ENCODE peak calls at places on chromosomes 13 and 19, in seven cellular contexts. A, C, S, L, U, R and Q are unnamed samples.
A peak's percentile ranks its signal among the peaks of the same experiment; 100 is the strongest.

GRCh38 chr13:48731957-48732569 is 78.3 kb downstream of the CYSLTR2 start:
- DNase-seq in S (peak; percentile 23), L (peak; percentile 29), A (no peak), C (no peak), R (peak; percentile 43), U (peak; percentile 29), Q (peak; percentile 59)

GRCh38 chr19:15288146-15288963 is 44.0 kb downstream of the BRD4 start:
- DNase-seq in S (no peak), L (no peak), R (no peak), A (peak; percentile 72), U (no peak), C (no peak), Q (no peak)

GRCh38 chr19:15265849-15266248 is 33.6 kb upstream of the EPHX3 start:
- DNase-seq in U (peak; percentile 82), A (peak; percentile 98), L (no peak), C (peak; percentile 91), R (no peak), S (no peak), Q (no peak)

GRCh38 chr19:660793-661426 is 2.1 kb downstream of the RNF126 start:
- DNase-seq in C (no peak), A (no peak), S (no peak), U (no peak), R (no peak), L (no peak), Q (no peak)

GRCh38 chr13:92175330-92175729 is 776.9 kb downstream of the GPC5 start:
- DNase-seq in C (no peak), L (no peak), U (peak; percentile 15), S (no peak), R (peak; percentile 21), A (no peak), Q (peak; percentile 10)

GRCh38 chr13:108326318-108326717 is 56.8 kb downstream of the TNFSF13B start:
- DNase-seq in L (no peak), C (no peak), U (no peak), A (no peak), S (no peak), R (peak; percentile 14), Q (peak; percentile 26)

GRCh38 chr13:23558675-23559536 is 11.3 kb upstream of the TNFRSF19 start:
- DNase-seq in R (no peak), S (no peak), C (peak; percentile 76), L (no peak), A (no peak), U (peak; percentile 50), Q (no peak)

GRCh38 chr19:2693492-2693891 is 9.0 kb downstream of the GNG7 start:
- DNase-seq in R (no peak), A (no peak), L (no peak), U (no peak), S (no peak), C (no peak), Q (no peak)

GRCh38 chr13:50779443-50780200 is 63.9 kb downstream of the DLEU7 start:
- DNase-seq in A (no peak), L (no peak), S (no peak), C (no peak), U (no peak), R (no peak), Q (no peak)

GRCh38 chr13:100636004-100636403 is 38.6 kb downstream of the TMTC4 start:
- DNase-seq in L (no peak), S (no peak), A (no peak), R (no peak), U (no peak), C (no peak), Q (no peak)

GRCh38 chr19:7781157-7781556 is 18.1 kb downstream of the CLEC4M start:
- DNase-seq in A (peak; percentile 3), C (no peak), L (no peak), S (no peak), R (no peak), U (no peak), Q (no peak)

GRCh38 chr19:17450264-17451075 is 2.0 kb upstream of the TMEM221 start:
- DNase-seq in R (peak; percentile 52), S (no peak), U (no peak), C (no peak), A (no peak), L (no peak), Q (peak; percentile 30)

GRCh38 chr19:18856385-18857126 is 24.8 kb downstream of the UPF1 start:
- DNase-seq in L (no peak), R (no peak), C (no peak), U (no peak), S (no peak), A (no peak), Q (no peak)

GRCh38 chr13:41271456-41272285 is 8.3 kb upstream of the MTRF1 start:
- DNase-seq in C (no peak), A (no peak), L (no peak), U (no peak), R (no peak), S (no peak), Q (no peak)

GRCh38 chr19:7391218-7391670 is 42.5 kb downstream of the ARHGEF18 start:
- DNase-seq in L (no peak), S (no peak), R (no peak), C (no peak), A (no peak), U (no peak), Q (no peak)

GRCh38 chr19:13315495-13315894 is 165.3 kb downstream of the IER2 start:
- DNase-seq in R (no peak), A (no peak), U (no peak), C (no peak), S (no peak), L (no peak), Q (no peak)

GRCh38 chr13:82330499-82330898 is 1551.8 kb downstream of the SLITRK1 start:
- DNase-seq in U (no peak), S (no peak), R (peak; percentile 3), A (no peak), C (no peak), L (no peak), Q (peak; percentile 5)

GRCh38 chr13:38684714-38685113 is 2.2 kb upstream of the FREM2 start:
- DNase-seq in S (no peak), R (no peak), L (no peak), C (no peak), U (no peak), A (no peak), Q (no peak)

GRCh38 chr13:89287381-89287780 is 1616.2 kb downstream of the SLITRK5 start:
- DNase-seq in L (no peak), R (no peak), C (no peak), A (no peak), U (no peak), S (no peak), Q (no peak)

GRCh38 chr19:33208904-33209843 is 15.0 kb downstream of the LRP3 start:
- DNase-seq in A (no peak), S (no peak), R (no peak), L (no peak), C (no peak), U (no peak), Q (no peak)

GRCh38 chr13:111027481-111028439 is 87.3 kb upstream of the ARHGEF7 start:
- DNase-seq in R (no peak), S (no peak), L (no peak), U (no peak), C (no peak), A (no peak), Q (no peak)

GRCh38 chr13:106118050-106118449 is 417.4 kb downstream of the EFNB2 start:
- DNase-seq in S (no peak), L (no peak), R (no peak), A (no peak), U (no peak), C (no peak), Q (no peak)

GRCh38 chr13:27712421-27712820 is 79.9 kb upstream of the GSX1 start:
- DNase-seq in S (no peak), C (no peak), A (no peak), U (peak; percentile 25), L (no peak), R (peak; percentile 17), Q (no peak)

GRCh38 chr19:12676928-12677327 is 4.8 kb downstream of the DHPS start:
- DNase-seq in S (no peak), C (no peak), R (no peak), A (no peak), L (no peak), U (no peak), Q (no peak)

GRCh38 chr19:13652810-13653590 is 111.3 kb upstream of the MRI1 start:
- DNase-seq in R (no peak), L (no peak), S (no peak), U (no peak), A (no peak), C (no peak), Q (no peak)

GRCh38 chr19:35268546-35269424 is at the start of gene USF2:
- DNase-seq in S (peak; percentile 54), A (peak; percentile 84), L (no peak), C (no peak), R (peak; percentile 86), U (peak; percentile 53), Q (peak; percentile 83)

GRCh38 chr19:29834991-29835390 is 23.2 kb downstream of the CCNE1 start:
- DNase-seq in S (no peak), C (no peak), U (no peak), R (no peak), L (no peak), A (no peak), Q (no peak)
- TF ChIP-seq CTCF in S (no peak), C (no peak), U (no peak), R (no peak), L (no peak), A (no peak), Q (no peak)

GRCh38 chr13:30551194-30551593 is 66.5 kb upstream of the USPL1 start:
- DNase-seq in C (peak; percentile 7), U (no peak), L (no peak), R (peak; percentile 49), S (no peak), A (no peak), Q (peak; percentile 45)
- TF ChIP-seq CTCF in C (peak; percentile 43), U (no peak), L (peak; percentile 33), R (peak; percentile 33), S (peak; percentile 22), A (no peak), Q (peak; percentile 23)

DNA sequence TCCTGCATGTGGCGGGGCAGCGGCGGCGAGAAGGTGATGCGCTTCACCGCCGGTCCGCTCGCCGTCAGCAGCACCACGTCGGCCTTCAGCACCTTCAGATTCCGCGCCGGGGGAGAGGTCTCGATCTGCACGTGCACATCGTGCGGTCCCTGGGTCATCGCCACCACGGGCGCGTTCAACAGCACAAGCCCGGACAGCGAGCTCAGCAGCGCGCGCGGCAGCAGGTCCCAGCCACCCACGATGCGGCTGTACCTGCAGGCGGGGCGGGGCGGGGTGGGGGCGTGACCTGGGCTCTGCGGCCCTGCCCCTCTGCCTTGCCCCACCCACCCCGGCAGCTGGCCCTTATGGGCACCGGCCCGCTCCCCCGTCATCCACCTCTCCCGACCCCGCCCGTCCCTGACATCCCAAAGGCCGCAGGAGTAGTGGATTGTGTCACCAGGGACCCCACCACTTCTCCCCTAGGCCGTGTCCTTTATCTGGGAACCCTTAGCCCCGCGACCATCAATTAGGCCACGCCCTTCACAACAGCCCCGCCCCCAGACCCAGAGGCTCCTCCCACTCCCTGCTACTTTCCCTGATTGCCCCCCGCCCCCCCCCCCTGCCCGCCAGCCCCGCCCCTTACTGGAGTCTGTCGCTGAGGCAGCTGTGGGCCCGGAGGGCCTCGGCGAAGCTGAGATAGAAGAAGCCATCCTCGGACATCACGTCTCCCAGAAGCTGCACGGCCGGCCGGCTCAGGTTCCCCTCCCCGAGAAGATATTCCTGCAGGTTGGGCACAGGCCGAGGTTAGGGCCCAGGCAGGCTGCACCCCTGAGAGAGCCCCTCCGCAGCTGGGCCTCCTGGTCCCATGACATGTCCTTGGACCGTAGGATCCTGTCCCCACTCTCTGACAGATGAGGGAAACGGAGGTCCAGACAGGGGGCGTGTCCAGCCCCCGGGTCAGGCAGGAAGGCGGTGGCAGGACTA is 6.1 kb downstream of the IL4I1 start:
- DNase-seq in L (peak; percentile 35), A (no peak), S (no peak), R (peak; percentile 85), U (no peak), C (no peak), Q (peak; percentile 84)
- TF ChIP-seq CTCF in L (peak; percentile 65), A (no peak), S (peak; percentile 5), R (no peak), U (peak; percentile 38), C (no peak), Q (no peak)

GRCh38 chr19:5046339-5047039 is 77.6 kb downstream of the KDM4B start:
- DNase-seq in C (no peak), R (no peak), A (peak; percentile 83), L (no peak), S (no peak), U (no peak), Q (no peak)
- TF ChIP-seq CTCF in C (no peak), R (no peak), A (no peak), L (no peak), S (peak; percentile 2), U (no peak), Q (no peak)